ENCODE peak calls at places on chromosome 1, in four cellular contexts. O is prostate gland, F is vagina, J is A549. B is an unnamed sample.

GRCh38 chr1:100847481-100847880 is 47.2 kb downstream of the EXTL2 start:
- DNase-seq in O (no peak), F (no peak), J (no peak), B (no peak)

GRCh38 chr1:230312676-230313075 is 113.5 kb downstream of the PGBD5 start:
- DNase-seq in O (no peak), F (no peak), J (no peak), B (no peak)

GRCh38 chr1:170682159-170682558 is 18.2 kb downstream of the PRRX1 start:
- DNase-seq in O (no peak), F (no peak), J (no peak), B (no peak)

GRCh38 chr1:230507671-230508407 is 81.7 kb upstream of the PGBD5 start:
- DNase-seq in O (no peak), F (no peak), J (no peak), B (no peak)

GRCh38 chr1:207805841-207806421 is 54.1 kb downstream of the CD46 start:
- DNase-seq in O (peak), F (peak), J (peak), B (no peak)

GRCh38 chr1:91864017-91864700 is 21.8 kb downstream of the TGFBR3 start:
- DNase-seq in O (peak), F (no peak), J (no peak), B (no peak)

GRCh38 chr1:221149111-221149510 is 269.9 kb downstream of the HLX start:
- DNase-seq in O (no peak), F (no peak), J (no peak), B (no peak)

GRCh38 chr1:25991937-25992688 is 5.8 kb downstream of the PAFAH2 start:
- DNase-seq in O (no peak), F (no peak), J (no peak), B (no peak)

GRCh38 chr1:228048120-228048519 is 34.4 kb upstream of the ARF1 start:
- DNase-seq in O (no peak), F (no peak), J (no peak), B (peak)

GRCh38 chr1:52237430-52237829 is 95.5 kb downstream of the ZFYVE9 start:
- DNase-seq in O (no peak), F (no peak), J (no peak), B (no peak)

GRCh38 chr1:184905601-184906322 is 68.5 kb downstream of the NIBAN1 start:
- DNase-seq in O (no peak), F (no peak), J (no peak), B (no peak)

GRCh38 chr1:11518016-11518670 is 39.2 kb downstream of the DISP3 start:
- DNase-seq in O (no peak), F (no peak), J (no peak), B (no peak)

GRCh38 chr1:211017066-211017691 is 116.8 kb downstream of the KCNH1 start:
- DNase-seq in O (no peak), F (no peak), J (no peak), B (no peak)

GRCh38 chr1:193176113-193176512 is 10.3 kb downstream of the B3GALT2 start:
- DNase-seq in O (no peak), F (no peak), J (no peak), B (no peak)

GRCh38 chr1:221845650-221846371 is 103.9 kb upstream of the DUSP10 start:
- DNase-seq in O (peak), F (peak), J (peak), B (no peak)

GRCh38 chr1:84269286-84269685 is 32.2 kb upstream of the SAMD13 start:
- DNase-seq in O (no peak), F (no peak), J (no peak), B (no peak)

GRCh38 chr1:10692401-10693021 is 103.9 kb downstream of the CASZ1 start:
- DNase-seq in O (peak), F (no peak), J (peak), B (peak)

GRCh38 chr1:109801791-109802135 is 38.0 kb upstream of the EPS8L3 start:
- DNase-seq in O (no peak), F (no peak), J (no peak), B (no peak)

GRCh38 chr1:24481098-24481497 is 21.5 kb upstream of the RCAN3 start:
- DNase-seq in O (no peak), F (no peak), J (no peak), B (peak)

GRCh38 chr1:237093706-237094105 is 51.7 kb downstream of the RYR2 start:
- DNase-seq in O (no peak), F (no peak), J (no peak), B (no peak)

GRCh38 chr1:234647245-234647644 is 37.3 kb upstream of the IRF2BP2 start:
- DNase-seq in O (no peak), F (no peak), J (no peak), B (no peak)

GRCh38 chr1:1582970-1583666 is 8.5 kb upstream of the SSU72 start:
- DNase-seq in O (no peak), F (no peak), J (no peak), B (no peak)

GRCh38 chr1:31627930-31628421 is 10.5 kb downstream of the HCRTR1 start:
- DNase-seq in O (peak), F (no peak), J (no peak), B (no peak)
- TF ChIP-seq POLR2A in O (no peak), F (no peak), J (no peak), B (no peak)

GRCh38 chr1:45686081-45687013 is at the start of gene GPBP1L1:
- DNase-seq in O (peak), F (peak), J (peak), B (peak)
- TF ChIP-seq CTCF in O (no peak), F (no peak), J (no peak), B (no peak)

DNA sequence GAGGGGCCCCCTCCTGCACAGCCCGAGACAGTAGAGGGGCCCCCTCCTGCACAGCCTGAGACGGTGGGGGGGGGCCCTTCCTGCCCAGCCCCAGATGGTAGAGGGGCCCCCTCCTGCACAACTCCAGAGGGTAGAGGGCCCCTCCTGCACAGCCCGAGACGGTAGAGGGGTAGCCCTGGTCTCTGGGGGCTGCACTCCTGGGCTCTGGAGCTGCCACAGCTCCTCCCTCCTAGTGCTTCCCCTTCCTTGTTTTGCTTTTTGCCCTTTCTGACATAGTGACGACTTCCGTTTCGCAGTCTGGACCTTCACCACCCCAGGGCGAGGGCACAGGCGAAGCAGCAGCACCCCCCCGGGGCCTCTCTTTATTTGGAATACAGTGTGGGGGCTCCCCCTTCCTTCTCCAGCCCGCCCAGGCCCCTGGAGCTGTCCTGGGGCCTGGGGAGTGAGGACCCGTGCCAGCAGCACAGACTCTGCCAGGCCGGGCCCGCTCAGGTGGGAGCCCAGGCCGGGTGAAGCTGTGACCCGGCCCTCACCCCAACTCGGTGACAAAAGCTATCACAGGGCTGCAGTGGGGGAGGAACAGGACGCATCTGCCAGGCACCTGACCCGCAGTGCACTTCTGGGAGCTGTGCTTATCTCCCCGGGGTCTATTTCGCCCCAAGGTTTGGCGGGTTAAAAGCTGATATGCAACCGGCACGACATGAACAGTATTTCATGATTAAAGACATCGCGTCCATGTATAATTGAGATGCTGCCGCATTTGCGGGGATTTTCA is 1.1 kb upstream of the PRXL2B start:
- DNase-seq in O (peak), F (no peak), J (peak), B (peak)
- TF ChIP-seq POLR2A in O (peak), F (peak), J (no peak), B (peak)

GRCh38 chr1:40652452-40652851 is 13.0 kb downstream of the RIMS3 start:
- DNase-seq in O (no peak), F (no peak), J (no peak), B (peak)

GRCh38 chr1:40648928-40649591 is 16.4 kb downstream of the RIMS3 start:
- DNase-seq in O (no peak), F (no peak), J (no peak), B (no peak)

GRCh38 chr1:40651138-40651857 is 14.2 kb downstream of the RIMS3 start:
- DNase-seq in O (no peak), F (no peak), J (no peak), B (peak)

GRCh38 chr1:40649592-40649930 is 15.9 kb downstream of the RIMS3 start:
- DNase-seq in O (no peak), F (no peak), J (no peak), B (peak)

GRCh38 chr1:40650075-40650474 is 15.4 kb downstream of the RIMS3 start:
- DNase-seq in O (no peak), F (no peak), J (no peak), B (peak)
- TF ChIP-seq CTCF in O (no peak), F (no peak), J (no peak), B (peak)

GRCh38 chr1:45205910-45206721 is at the start of gene ZSWIM5:
- DNase-seq in O (peak), F (no peak), J (peak), B (peak)
- TF ChIP-seq POLR2A in O (peak), F (no peak), J (peak), B (no peak)

GRCh38 chr1:212675675-212676074 is 24.0 kb downstream of the BATF3 start:
- DNase-seq in O (no peak), F (no peak), J (no peak), B (no peak)
- TF ChIP-seq CTCF in O (no peak), F (no peak), J (no peak), B (no peak)

GRCh38 chr1:155940993-155941844 is at the start of gene RXFP4:
- DNase-seq in O (no peak), F (no peak), J (no peak), B (peak)
- TF ChIP-seq POLR2A in O (no peak), F (no peak), J (no peak), B (no peak)

GRCh38 chr1:145855426-145855948 is 3.4 kb downstream of the PIAS3 start:
- DNase-seq in O (no peak), F (no peak), J (no peak), B (no peak)
- TF ChIP-seq CTCF in O (no peak), F (no peak), J (peak), B (peak)